ENCODE peak calls at places on chromosomes 16 and 17, in seven cellular contexts. K is IMR-90, H is H9, B is mesenchymal stem cell, S is H1, W is neuronal stem cell, X is trophoblast cell. T is an unnamed sample.

GRCh38 chr16:66081967-66082366 is 284.5 kb upstream of the CDH5 start:
- DNase-seq in K (peak; percentile 94), H (peak; percentile 79), B (peak; percentile 18), S (peak; percentile 65), W (no peak), X (no peak), T (peak; percentile 94)

GRCh38 chr17:78725448-78726021 is 56.5 kb downstream of the CYTH1 start:
- DNase-seq in K (no peak), H (no peak), B (no peak), S (no peak), W (no peak), X (no peak), T (no peak)

GRCh38 chr16:57000271-57001025 is 11.1 kb downstream of the NLRC5 start:
- DNase-seq in K (peak; percentile 97), H (no peak), B (peak; percentile 93), S (no peak), W (no peak), X (no peak), T (no peak)

GRCh38 chr17:76841776-76842405 is 26.3 kb upstream of the MGAT5B start:
- DNase-seq in K (no peak), H (peak; percentile 62), B (no peak), S (no peak), W (peak; percentile 20), X (no peak), T (peak; percentile 74)

GRCh38 chr16:87099001-87099740 is 218.0 kb downstream of the C16orf95 start:
- DNase-seq in K (no peak), H (no peak), B (no peak), S (no peak), W (peak; percentile 76), X (no peak), T (no peak)

GRCh38 chr16:89687092-89687940 is 827 bp downstream of the CDK10 start:
- DNase-seq in K (peak; percentile 52), H (no peak), B (peak; percentile 68), S (no peak), W (no peak), X (peak; percentile 9), T (peak; percentile 69)

GRCh38 chr17:259341-259976 is 78.0 kb upstream of the DOC2B start:
- DNase-seq in K (no peak), H (no peak), B (no peak), S (peak; percentile 17), W (no peak), X (no peak), T (peak; percentile 49)

GRCh38 chr16:1237990-1238389 is 2.5 kb upstream of the TPSAB1 start:
- DNase-seq in K (no peak), H (no peak), B (no peak), S (no peak), W (no peak), X (no peak), T (no peak)

GRCh38 chr17:79811036-79811887 is 14.4 kb upstream of the CBX8 start:
- DNase-seq in K (no peak), H (peak; percentile 58), B (no peak), S (no peak), W (no peak), X (no peak), T (no peak)

GRCh38 chr16:8714143-8714542 is 39.7 kb downstream of the ABAT start:
- DNase-seq in K (no peak), H (no peak), B (no peak), S (no peak), W (no peak), X (no peak), T (no peak)

DNA sequence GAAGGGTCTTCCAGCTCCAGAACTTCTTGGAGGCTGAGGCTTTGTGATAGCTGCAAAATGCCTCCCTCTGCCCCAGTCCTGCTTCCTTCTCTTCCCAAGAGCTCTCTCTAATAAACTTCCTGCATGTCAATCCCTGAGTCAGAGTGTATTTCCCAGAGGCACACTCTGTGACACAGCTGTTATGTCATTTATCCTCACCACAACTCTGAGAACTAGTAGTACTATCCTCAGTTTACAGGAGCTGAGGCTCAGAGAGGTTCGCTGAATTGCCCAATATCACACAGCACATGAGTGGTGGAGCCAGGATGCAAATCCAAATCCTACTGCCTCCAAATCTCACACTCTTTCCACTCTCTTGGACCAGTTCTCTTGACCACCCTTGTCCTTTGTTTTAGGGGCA is 20.0 kb downstream of the UNC45B start:
- DNase-seq in K (peak; percentile 62), H (no peak), B (peak; percentile 27), S (no peak), W (no peak), X (peak; percentile 53), T (no peak)
- H4K8ac ChIP-seq in K (no peak overlapping the region), H (no peak overlapping the region), B (no peak overlapping the region), S (no peak overlapping the region), W (no peak overlapping the region), X (no peak overlapping the region), T (no peak overlapping the region)

GRCh38 chr16:51268237-51268636 is 117.2 kb upstream of the SALL1 start:
- DNase-seq in K (no peak), H (no peak), B (peak; percentile 1), S (no peak), W (no peak), X (no peak), T (no peak)
- H3K4ac ChIP-seq in K (no peak overlapping the region), H (no peak overlapping the region), B (no peak overlapping the region), S (no peak overlapping the region), W (no peak overlapping the region), X (no peak overlapping the region), T (no peak overlapping the region)

GRCh38 chr17:2881295-2881694 is 85.1 kb downstream of the RAP1GAP2 start:
- DNase-seq in K (no peak), H (no peak), B (no peak), S (no peak), W (no peak), X (no peak), T (no peak)
- H4K8ac ChIP-seq in K (no peak overlapping the region), H (no peak overlapping the region), B (no peak overlapping the region), S (no peak overlapping the region), W (no peak overlapping the region), X (no peak overlapping the region), T (no peak overlapping the region)

DNA sequence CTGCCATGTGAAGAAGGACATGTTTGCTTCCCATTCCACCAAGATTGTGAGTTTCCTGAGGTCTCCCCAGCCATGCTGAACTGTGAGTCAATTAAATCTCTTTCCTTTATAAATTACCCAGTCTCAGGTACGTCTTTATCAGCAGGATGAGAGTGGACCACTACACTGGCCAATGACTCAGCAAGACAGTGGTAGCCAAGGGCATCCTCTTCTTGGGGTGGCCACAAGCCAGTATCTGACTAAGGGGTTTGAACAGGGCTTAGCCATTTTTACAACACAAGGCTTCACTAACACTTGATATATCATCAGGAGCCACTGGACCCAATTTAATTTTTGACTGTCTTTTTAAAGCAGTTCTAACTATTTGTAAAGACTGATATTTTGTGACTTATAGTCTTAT is 21.1 kb upstream of the KRT24 start:
- DNase-seq in K (no peak), H (no peak), B (no peak), S (no peak), W (no peak), X (no peak), T (no peak)
- H3K4ac ChIP-seq in K (no peak overlapping the region), H (no peak overlapping the region), B (no peak overlapping the region), S (no peak overlapping the region), W (no peak overlapping the region), X (no peak overlapping the region), T (no peak overlapping the region)

DNA sequence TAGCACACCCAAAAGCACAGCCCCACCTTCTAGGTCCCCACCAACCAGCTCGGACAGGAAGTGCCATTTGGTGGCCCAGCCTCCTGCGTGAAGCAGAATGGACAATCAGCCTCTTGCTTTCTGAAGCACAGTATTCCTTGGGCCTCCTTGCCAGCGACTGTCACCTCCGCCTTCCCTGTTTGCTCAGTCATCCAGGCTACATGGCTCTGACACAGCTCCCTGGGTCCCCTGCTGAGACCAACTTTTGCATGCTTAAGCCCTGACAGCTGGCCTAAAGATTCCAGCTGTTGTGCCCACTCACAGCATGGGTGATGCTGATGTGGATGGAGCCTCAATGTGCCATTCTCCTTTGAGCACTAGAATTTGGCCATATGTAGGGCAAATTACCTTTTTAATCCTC is 4.5 kb upstream of the CACNG5 start:
- DNase-seq in K (no peak), H (peak; percentile 64), B (no peak), S (no peak), W (no peak), X (no peak), T (peak; percentile 87)
- H4K8ac ChIP-seq in K (no peak overlapping the region), H (no peak overlapping the region), B (no peak overlapping the region), S (no peak overlapping the region), W (no peak overlapping the region), X (no peak overlapping the region), T (no peak overlapping the region)

GRCh38 chr17:30275911-30276310 is 15.8 kb downstream of the BLMH start:
- DNase-seq in K (no peak), H (no peak), B (no peak), S (no peak), W (no peak), X (no peak), T (no peak)
- H3K4ac ChIP-seq in K (no peak overlapping the region), H (no peak overlapping the region), B (no peak overlapping the region), S (no peak overlapping the region), W (no peak overlapping the region), X (no peak overlapping the region), T (no peak overlapping the region)

GRCh38 chr16:72604375-72604774 is 432.4 kb upstream of the PMFBP1 start:
- DNase-seq in K (no peak), H (no peak), B (no peak), S (no peak), W (no peak), X (no peak), T (no peak)
- H4K8ac ChIP-seq in K (no peak overlapping the region), H (no peak overlapping the region), B (no peak overlapping the region), S (no peak overlapping the region), W (no peak overlapping the region), X (no peak overlapping the region), T (no peak overlapping the region)

GRCh38 chr16:24920568-24920967 is 74.8 kb downstream of the SLC5A11 start:
- DNase-seq in K (no peak), H (no peak), B (no peak), S (no peak), W (no peak), X (no peak), T (no peak)
- H3K4ac ChIP-seq in K (no peak overlapping the region), H (no peak overlapping the region), B (no peak overlapping the region), S (no peak overlapping the region), W (no peak overlapping the region), X (no peak overlapping the region), T (no peak overlapping the region)